ENCODE peak calls at places on chromosomes 1 and 21, in six cellular contexts. N is mesenchymal stem cell, X is IMR-90, L is mesendoderm, I is neuronal stem cell, D is H1. M is an unnamed sample.

GRCh38 chr1:211596418-211597181 is 17.6 kb upstream of the SLC30A1 start:
- DNase-seq in N (peak; percentile 49), X (no peak), L (no peak), I (no peak), D (no peak), M (no peak)

GRCh38 chr1:90781429-90782020 is 64.4 kb upstream of the BARHL2 start:
- DNase-seq in N (no peak), X (no peak), L (no peak), I (no peak), D (no peak), M (no peak)

GRCh38 chr1:29355375-29355774 is 119.1 kb downstream of the PTPRU start:
- DNase-seq in N (no peak), X (no peak), L (no peak), I (no peak), D (no peak), M (no peak)

GRCh38 chr1:165507570-165507969 is 36.2 kb upstream of the LRRC52 start:
- DNase-seq in N (no peak), X (no peak), L (no peak), I (no peak), D (no peak), M (no peak)

GRCh38 chr1:241411056-241411775 is 54.2 kb upstream of the RGS7 start:
- DNase-seq in N (no peak), X (peak; percentile 52), L (no peak), I (no peak), D (no peak), M (no peak)

GRCh38 chr1:188822248-188822647 is 1655.4 kb downstream of the BRINP3 start:
- DNase-seq in N (no peak), X (peak; percentile 29), L (peak; percentile 67), I (no peak), D (no peak), M (no peak)

GRCh38 chr1:3584915-3585314 is 26.4 kb downstream of the MEGF6 start:
- DNase-seq in N (no peak), X (no peak), L (no peak), I (no peak), D (no peak), M (no peak)

GRCh38 chr21:36640260-36641244 is 58.4 kb upstream of the SIM2 start:
- DNase-seq in N (peak; percentile 8), X (peak; percentile 23), L (peak; percentile 67), I (no peak), D (no peak), M (peak; percentile 11)

GRCh38 chr1:12621346-12622320 is 3.6 kb upstream of the DHRS3 start:
- DNase-seq in N (no peak), X (no peak), L (no peak), I (no peak), D (no peak), M (no peak)

GRCh38 chr1:175498002-175498401 is 245.4 kb downstream of the TNR start:
- DNase-seq in N (peak; percentile 83), X (no peak), L (peak; percentile 13), I (no peak), D (no peak), M (peak; percentile 97)

GRCh38 chr1:206824327-206824726 is 41.1 kb upstream of the IL20 start:
- DNase-seq in N (peak; percentile 29), X (peak; percentile 51), L (no peak), I (no peak), D (no peak), M (no peak)

GRCh38 chr1:53107570-53108322 is 34.7 kb downstream of the SLC1A7 start:
- DNase-seq in N (peak; percentile 99), X (peak; percentile 94), L (peak; percentile 65), I (no peak), D (no peak), M (peak; percentile 90)

GRCh38 chr1:228009116-228009827 is 2.5 kb downstream of the WNT3A start:
- DNase-seq in N (no peak), X (no peak), L (no peak), I (no peak), D (no peak), M (no peak)

GRCh38 chr1:11707621-11708276 is 16.2 kb downstream of the DRAXIN start:
- DNase-seq in N (no peak), X (no peak), L (peak; percentile 47), I (no peak), D (no peak), M (no peak)

GRCh38 chr1:167515893-167516321 is 2.4 kb downstream of the CD247 start:
- DNase-seq in N (no peak), X (no peak), L (no peak), I (no peak), D (no peak), M (no peak)

GRCh38 chr1:167520711-167521206 is 2.4 kb upstream of the CD247 start:
- DNase-seq in N (no peak), X (no peak), L (peak; percentile 43), I (no peak), D (no peak), M (no peak)

GRCh38 chr1:167516404-167517388 is 1.6 kb downstream of the CD247 start:
- DNase-seq in N (no peak), X (no peak), L (no peak), I (no peak), D (no peak), M (no peak)

GRCh38 chr1:167517535-167518330 is 596 bp downstream of the CD247 start:
- DNase-seq in N (no peak), X (no peak), L (no peak), I (no peak), D (no peak), M (peak; percentile 78)

DNA sequence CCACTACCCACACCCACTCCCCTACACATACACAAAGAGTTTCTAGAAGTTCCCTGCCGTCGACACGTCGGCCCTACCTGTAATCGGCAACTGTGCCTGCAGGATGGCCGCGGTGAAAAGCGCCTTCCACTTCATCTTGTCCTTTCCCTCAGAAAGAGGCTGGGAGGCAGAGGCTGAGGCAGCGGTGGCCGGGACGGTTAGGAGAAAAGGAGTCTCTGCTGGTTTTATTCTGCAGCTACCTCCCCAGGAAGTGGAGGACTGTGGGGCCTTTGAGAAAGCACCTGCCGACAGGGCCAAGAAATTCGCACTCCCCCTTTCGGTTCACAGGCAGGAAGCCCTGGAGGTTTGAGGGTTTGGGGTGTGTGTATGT is at the start of gene CD247:
- DNase-seq in N (no peak), X (no peak), L (no peak), I (no peak), D (no peak), M (no peak)
- H3K4me3 ChIP-seq in N (no peak within 1 kb of the TSS), X (no peak within 1 kb of the TSS), L (no peak within 1 kb of the TSS), I (no peak within 1 kb of the TSS), D (no peak within 1 kb of the TSS), M (no peak within 1 kb of the TSS)

GRCh38 chr1:237509748-237510147 is 381.0 kb downstream of the ZP4 start:
- DNase-seq in N (no peak), X (no peak), L (peak; percentile 67), I (no peak), D (no peak), M (no peak)
- H2BK5ac ChIP-seq in N (no peak overlapping the region), X (no peak overlapping the region), L (no peak overlapping the region), I (no peak overlapping the region), D (no peak overlapping the region), M (no peak overlapping the region)

GRCh38 chr1:167332503-167332902 is 111.8 kb downstream of the POU2F1 start:
- DNase-seq in N (no peak), X (peak; percentile 36), L (no peak), I (no peak), D (no peak), M (no peak)

GRCh38 chr1:167333114-167333513 is 112.4 kb downstream of the POU2F1 start:
- DNase-seq in N (no peak), X (no peak), L (no peak), I (no peak), D (no peak), M (no peak)

GRCh38 chr1:167330601-167331293 is 110.1 kb downstream of the POU2F1 start:
- DNase-seq in N (no peak), X (no peak), L (no peak), I (no peak), D (no peak), M (no peak)

GRCh38 chr1:167333703-167334102 is 113.0 kb downstream of the POU2F1 start:
- DNase-seq in N (no peak), X (no peak), L (no peak), I (no peak), D (no peak), M (no peak)

DNA sequence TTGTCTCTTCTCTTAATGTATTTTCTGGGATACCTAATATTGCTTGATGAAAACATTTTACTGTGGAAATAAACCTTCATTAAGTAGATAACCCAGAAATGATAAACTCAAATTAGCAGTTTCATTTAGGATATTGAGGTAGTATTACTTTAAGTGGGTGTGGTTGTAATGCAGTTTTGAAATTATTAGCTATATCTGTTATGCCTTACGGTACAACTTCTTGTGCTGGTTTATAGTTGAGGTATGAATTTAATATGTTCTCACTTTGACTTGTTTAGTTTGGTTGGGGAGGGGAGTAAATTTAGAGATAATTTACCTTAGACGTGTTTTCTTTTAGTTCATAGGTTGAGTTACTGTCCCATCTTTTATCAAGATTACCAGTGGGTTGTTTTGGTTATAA is 111.0 kb downstream of the POU2F1 start:
- DNase-seq in N (no peak), X (no peak), L (no peak), I (no peak), D (no peak), M (no peak)
- H3K4me3 ChIP-seq in N (no peak overlapping the region), X (no peak overlapping the region), L (no peak overlapping the region), I (no peak overlapping the region), D (no peak overlapping the region), M (no peak overlapping the region)

DNA sequence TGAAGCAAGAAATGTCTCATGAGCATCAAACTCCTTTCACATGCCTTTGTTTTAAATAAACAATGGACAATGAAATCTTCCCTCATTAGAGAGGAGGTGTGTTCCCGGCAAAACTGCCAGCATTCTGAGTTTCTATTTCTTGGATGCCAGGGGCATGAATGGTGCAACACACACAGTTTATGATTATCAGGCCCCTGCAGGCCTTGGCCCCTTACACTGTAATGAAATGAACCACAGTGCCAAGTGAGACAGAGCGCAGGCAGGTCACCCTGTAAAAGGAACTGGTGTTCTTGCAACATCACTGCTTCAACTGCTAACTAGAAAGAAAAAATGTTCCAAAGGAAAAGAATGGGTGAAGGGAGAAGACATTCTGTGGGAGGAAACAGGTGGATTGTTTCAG is 3.8 kb upstream of the PIGC start:
- DNase-seq in N (no peak), X (no peak), L (no peak), I (no peak), D (no peak), M (no peak)
- H2BK5ac ChIP-seq in N (no peak overlapping the region), X (no peak overlapping the region), L (no peak overlapping the region), I (no peak overlapping the region), D (no peak overlapping the region), M (no peak overlapping the region)

DNA sequence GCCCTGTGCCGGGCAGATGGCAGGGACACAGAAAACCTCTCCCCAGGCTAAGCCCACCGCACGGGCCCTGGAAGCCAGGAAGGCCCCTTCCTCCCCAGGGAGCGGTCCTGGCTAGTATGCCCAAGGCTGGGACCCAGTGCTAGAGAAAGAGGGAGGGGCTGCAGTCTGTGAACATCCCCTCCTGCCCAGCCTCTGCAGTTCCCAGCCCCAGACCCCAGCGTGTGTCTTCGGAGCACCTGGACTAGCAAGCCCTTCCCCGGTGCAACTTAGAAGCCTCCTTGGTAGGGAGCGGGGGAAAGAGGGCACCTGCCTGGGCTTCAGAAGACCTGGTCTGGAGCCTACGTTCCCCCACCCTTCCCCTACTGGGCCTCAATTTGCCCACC is 2.1 kb downstream of the PLEKHG5 start:
- DNase-seq in N (no peak), X (no peak), L (no peak), I (no peak), D (no peak), M (no peak)
- H3K4me3 ChIP-seq in N (peak overlapping the region; percentile 90), X (no peak overlapping the region), L (no peak overlapping the region), I (no peak overlapping the region), D (no peak overlapping the region), M (no peak overlapping the region)

M was measured in trophoblast cell.